ENCODE peak calls at places on chromosomes 1 and 21, in six cellular contexts. Y is IMR-90; H is adipocyte; D is esophagus squamous epithelium; Q is CD8-positive, alpha-beta memory T cell; J is tibial artery. K is an unnamed sample. For H3K9me3 and H3K4me1, the result is how much of the 10 kb centered on the place peaks cover.

GRCh38 chr1:42966688-42967609 is 8.3 kb upstream of the SLC2A1 start:
- DNase-seq in J (no peak), Q (no peak), D (no peak), H (peak), Y (peak), K (no peak)

GRCh38 chr1:226663327-226663704 is 75.8 kb downstream of the ITPKB start:
- DNase-seq in Q (no peak), Y (no peak), D (no peak), J (no peak), H (peak), K (no peak)

GRCh38 chr1:11576109-11576875 is 77.9 kb downstream of the FBXO2 start:
- DNase-seq in Q (no peak), J (no peak), H (no peak), D (no peak), Y (no peak), K (no peak)

GRCh38 chr1:234400773-234401172 is 27.5 kb downstream of the COA6 start:
- DNase-seq in J (no peak), H (peak), Q (no peak), Y (no peak), D (no peak), K (no peak)

GRCh38 chr1:10632691-10633090 is 157.9 kb downstream of the PEX14 start:
- DNase-seq in Q (no peak), J (no peak), H (no peak), D (no peak), Y (no peak), K (no peak)

GRCh38 chr1:65512967-65513777 is 92.7 kb downstream of the LEPR start:
- DNase-seq in Y (peak), J (no peak), Q (no peak), H (peak), D (no peak), K (no peak)

GRCh38 chr1:158930504-158930903 is 848 bp upstream of the PYHIN1 start:
- DNase-seq in H (no peak), D (no peak), J (no peak), Q (no peak), Y (no peak), K (peak)

GRCh38 chr1:178451529-178451928 is 45.2 kb downstream of the CLEC20A start:
- DNase-seq in Y (peak), Q (no peak), D (no peak), J (no peak), H (peak), K (no peak)

GRCh38 chr1:111836111-111836510 is 80.4 kb downstream of the DDX20 start:
- DNase-seq in H (no peak), J (no peak), Y (no peak), Q (no peak), D (no peak), K (no peak)

GRCh38 chr1:221874285-221875003 is 132.6 kb upstream of the DUSP10 start:
- DNase-seq in Q (no peak), J (no peak), H (peak), Y (peak), D (no peak), K (peak)

GRCh38 chr1:180560200-180560867 is 1.6 kb downstream of the OVAAL start:
- DNase-seq in Q (no peak), H (peak), D (no peak), J (no peak), Y (no peak), K (no peak)

GRCh38 chr1:206955476-206956312 is 9.4 kb upstream of the PIGR start:
- DNase-seq in Q (no peak), D (no peak), Y (no peak), H (no peak), J (no peak), K (no peak)

GRCh38 chr1:113859478-113860175 is 11.9 kb downstream of the PTPN22 start:
- DNase-seq in Q (no peak), H (no peak), Y (no peak), J (no peak), D (no peak), K (no peak)

GRCh38 chr1:228245111-228245510 is 37.3 kb downstream of the OBSCN start:
- DNase-seq in J (no peak), D (no peak), Y (no peak), H (no peak), Q (no peak), K (no peak)
- H3K9me3 ChIP-seq in J (under half), D (under half), Y (under half), H (half or more), Q (under half), K (half or more)

GRCh38 chr1:40385437-40386310 is 12.1 kb downstream of the SMAP2 start:
- DNase-seq in J (no peak), Y (no peak), H (no peak), D (no peak), Q (peak), K (peak)
- H3K4me3 ChIP-seq in J (peak), Y (no peak), H (no peak), D (peak), Q (peak), K (no peak)

GRCh38 chr1:201715351-201715750 is 113.6 kb upstream of the IPO9 start:
- DNase-seq in Q (no peak), D (no peak), H (no peak), Y (no peak), J (peak), K (no peak)

GRCh38 chr1:201715801-201716741 is 112.9 kb upstream of the IPO9 start:
- DNase-seq in Y (no peak), J (peak), D (no peak), Q (no peak), H (no peak), K (no peak)

GRCh38 chr1:201718346-201719202 is 110.4 kb upstream of the IPO9 start:
- DNase-seq in Y (no peak), H (no peak), J (peak), D (no peak), Q (no peak), K (no peak)

GRCh38 chr1:201716742-201717135 is 112.2 kb upstream of the IPO9 start:
- DNase-seq in Q (no peak), H (no peak), D (no peak), J (no peak), Y (no peak), K (no peak)

GRCh38 chr1:201717286-201717685 is 111.7 kb upstream of the IPO9 start:
- DNase-seq in Y (no peak), H (no peak), Q (no peak), J (no peak), D (no peak), K (no peak)
- H3K4me1 ChIP-seq in Y (under half), H (half or more), Q (under half), J (half or more), D (half or more), K (under half)

DNA sequence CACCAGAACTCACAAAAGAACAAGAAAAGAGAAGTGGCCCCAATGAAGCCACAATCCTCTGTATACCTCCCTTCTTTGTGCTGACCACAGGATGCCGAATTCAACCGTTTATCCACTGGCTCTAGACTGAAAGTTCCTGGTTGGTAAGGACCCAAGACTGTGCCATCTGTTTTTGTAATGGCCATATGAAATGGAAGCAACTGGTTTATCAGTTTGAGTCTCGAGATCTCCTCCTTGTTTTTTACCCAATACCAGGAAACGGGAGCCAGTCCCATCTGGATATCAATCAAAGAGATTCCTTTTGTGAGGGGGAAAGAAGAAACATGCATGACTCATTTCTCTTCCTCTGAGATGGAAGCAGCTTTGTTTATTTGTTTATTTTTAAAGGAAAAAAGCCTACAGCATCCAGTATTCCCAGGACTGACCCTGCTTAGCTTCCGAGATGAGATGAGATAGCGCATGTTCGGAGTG is 32.4 kb upstream of the ZNF124 start:
- DNase-seq in Q (no peak), D (no peak), H (no peak), J (no peak), Y (no peak), K (no peak)
- H3K9me3 ChIP-seq in Q (under half), D (under half), H (under half), J (under half), Y (under half), K (under half)

GRCh38 chr1:45325816-45326506 is 734 bp upstream of the HPDL start:
- DNase-seq in Q (no peak), H (no peak), D (no peak), Y (no peak), J (peak), K (no peak)
- H3K4me3 ChIP-seq in Q (no peak), H (peak), D (peak), Y (no peak), J (peak), K (peak)

DNA sequence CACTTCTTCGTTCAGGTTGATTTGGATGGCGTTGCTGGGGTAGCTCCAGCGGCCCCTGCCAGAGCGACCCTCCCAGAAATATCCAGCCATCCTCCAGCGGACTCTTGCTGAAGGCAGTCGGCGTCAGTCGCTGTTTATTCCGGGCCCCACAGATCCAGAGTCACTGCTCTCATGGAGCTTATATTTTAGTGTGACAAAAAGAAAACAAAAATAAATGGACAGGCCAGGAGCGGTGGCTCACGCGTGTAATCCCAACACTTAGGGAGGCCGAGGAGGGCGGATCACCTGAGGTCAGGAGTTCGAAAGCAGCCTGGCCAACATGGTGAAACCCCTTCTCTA is 791 bp upstream of the CFAP298 start:
- DNase-seq in Q (no peak), H (no peak), Y (no peak), J (no peak), D (no peak), K (no peak)
- H3K4me1 ChIP-seq in Q (under half), H (under half), Y (under half), J (under half), D (under half), K (under half)

GRCh38 chr1:4057603-4058002 is 157.5 kb upstream of the C1orf174 start:
- DNase-seq in H (no peak), Q (no peak), Y (no peak), D (no peak), J (no peak), K (no peak)

GRCh38 chr1:4058706-4059105 is 158.6 kb upstream of the C1orf174 start:
- DNase-seq in J (no peak), Q (no peak), Y (no peak), H (no peak), D (no peak), K (no peak)

GRCh38 chr1:4058122-4058521 is 158.1 kb upstream of the C1orf174 start:
- DNase-seq in J (no peak), D (no peak), H (no peak), Q (no peak), Y (no peak), K (no peak)

GRCh38 chr1:4060850-4061249 is 160.8 kb upstream of the C1orf174 start:
- DNase-seq in Y (no peak), Q (no peak), H (no peak), D (no peak), J (peak), K (no peak)

DNA sequence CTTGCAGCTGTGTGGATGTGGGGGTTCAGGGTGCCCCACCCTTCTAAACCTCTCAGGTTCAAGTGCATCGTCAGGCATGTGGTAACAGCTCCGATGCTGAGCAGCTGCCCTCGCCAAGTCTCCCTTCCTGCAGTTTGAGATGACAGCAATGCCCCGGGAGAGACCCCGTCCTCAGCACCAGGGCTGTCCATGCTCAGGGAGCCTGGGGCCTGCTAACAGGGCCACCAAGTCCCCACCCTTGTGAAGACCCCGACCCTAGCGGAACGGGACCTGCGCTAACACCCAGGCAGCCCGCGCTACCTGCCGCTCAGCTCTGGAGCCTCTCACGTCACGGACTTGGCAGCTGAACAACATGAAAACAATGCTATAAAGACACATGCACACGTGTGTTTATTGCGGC is 159.2 kb upstream of the C1orf174 start:
- DNase-seq in Y (no peak), H (no peak), J (no peak), D (no peak), Q (no peak), K (no peak)
- H3K9me3 ChIP-seq in Y (half or more), H (under half), J (under half), D (under half), Q (under half), K (under half)

DNA sequence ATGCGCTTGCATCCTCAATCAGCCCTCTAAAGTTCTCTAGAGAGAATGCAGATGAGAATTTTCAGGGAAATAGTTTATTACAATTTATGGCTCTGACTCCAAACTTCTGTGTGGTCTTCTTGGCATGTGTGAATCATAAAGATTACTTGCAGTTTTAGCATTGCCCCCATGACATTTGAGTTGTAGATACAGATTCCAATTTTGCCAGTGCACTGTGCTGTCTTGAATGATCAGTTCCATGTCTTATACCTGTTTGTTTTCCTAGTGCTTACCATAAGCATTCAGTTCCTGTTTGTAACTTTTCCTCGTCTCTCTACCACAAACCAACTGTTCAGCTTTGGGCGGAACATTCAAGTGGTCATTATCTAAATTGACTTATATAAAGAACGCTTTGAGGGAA is 4.8 kb downstream of the KRTAP21-3 start:
- DNase-seq in Y (no peak), D (no peak), Q (no peak), J (no peak), H (no peak), K (no peak)
- H3K4me3 ChIP-seq in Y (no peak), D (no peak), Q (no peak), J (no peak), H (no peak), K (no peak)

GRCh38 chr1:54378157-54378883 is 27.9 kb downstream of the SSBP3 start:
- DNase-seq in J (no peak), H (no peak), Y (no peak), Q (no peak), D (no peak), K (no peak)
- H3K4me1 ChIP-seq in J (under half), H (under half), Y (under half), Q (half or more), D (half or more), K (under half)

GRCh38 chr1:186974774-186975181 is 146.0 kb downstream of the PLA2G4A start:
- DNase-seq in D (no peak), J (no peak), H (peak), Y (peak), Q (no peak), K (no peak)
- H3K9me3 ChIP-seq in D (under half), J (under half), H (under half), Y (under half), Q (under half), K (under half)